ENCODE peak calls at places on chromosomes 7 and 10, in four cellular contexts. O, P, T and B are unnamed samples.

GRCh38 chr7:132041108-132041507 is 484.7 kb upstream of the PODXL start:
- DNase-seq in P (no peak), O (no peak), T (no peak), B (no peak)

GRCh38 chr10:71888623-71889387 is 37.8 kb upstream of the PSAP start:
- DNase-seq in T (peak; percentile 42), O (peak; percentile 79), P (peak; percentile 83), B (peak; percentile 83)

GRCh38 chr7:110291430-110291829 is 799.5 kb upstream of the LRRN3 start:
- DNase-seq in T (no peak), O (no peak), P (no peak), B (no peak)

GRCh38 chr7:138958026-138958956 is 22.9 kb downstream of the KIAA1549 start:
- DNase-seq in T (peak; percentile 79), O (no peak), P (peak; percentile 81), B (no peak)

GRCh38 chr7:13980474-13980873 is 9.0 kb downstream of the ETV1 start:
- DNase-seq in T (no peak), P (no peak), O (peak; percentile 56), B (no peak)

GRCh38 chr10:230758-231157 is 95.5 kb downstream of the ZMYND11 start:
- DNase-seq in T (peak; percentile 27), O (peak; percentile 63), P (no peak), B (peak; percentile 19)

GRCh38 chr10:100775346-100775745 is 30.0 kb downstream of the PAX2 start:
- DNase-seq in P (peak; percentile 54), T (no peak), O (no peak), B (no peak)

GRCh38 chr10:133006202-133006601 is 63.8 kb upstream of the CFAP46 start:
- DNase-seq in O (no peak), P (no peak), T (no peak), B (no peak)

GRCh38 chr7:40921589-40922315 is 781.1 kb downstream of the INHBA start:
- DNase-seq in T (no peak), O (no peak), P (peak; percentile 8), B (no peak)

GRCh38 chr7:41685684-41686083 is 17.2 kb downstream of the INHBA start:
- DNase-seq in O (no peak), P (peak; percentile 21), T (peak; percentile 83), B (no peak)